ENCODE peak calls at places on chromosomes 4 and X, in six cellular contexts. L is GM23248, H is PC-3, Y is tibial artery, Z is retina, W is NCI-H1092. R is an unnamed sample.

GRCh38 chr4:102678695-102679335 is 82.0 kb downstream of the MANBA start:
- DNase-seq in L (no peak), H (peak; percentile 43), Y (no peak), Z (peak; percentile 11), W (no peak), R (peak; percentile 26)

GRCh38 chr4:15665738-15666365 is 10.7 kb upstream of the FBXL5 start:
- DNase-seq in L (peak; percentile 69), H (peak; percentile 88), Y (no peak), Z (no peak), W (no peak), R (peak; percentile 25)

GRCh38 chr4:187558391-187558790 is 437.2 kb upstream of the ZFP42 start:
- DNase-seq in L (no peak), H (peak; percentile 51), Y (no peak), Z (no peak), W (no peak), R (no peak)

GRCh38 chr4:85778809-85779124 is 303.8 kb downstream of the ARHGAP24 start:
- DNase-seq in L (peak; percentile 67), H (peak; percentile 24), Y (no peak), Z (no peak), W (no peak), R (no peak)

GRCh38 chr4:76990288-76991080 is 40.9 kb downstream of the SEPTIN11 start:
- DNase-seq in L (peak; percentile 91), H (no peak), Y (no peak), Z (no peak), W (no peak), R (no peak)

GRCh38 chr4:138927065-138927464 is 88.5 kb upstream of the NOCT start:
- DNase-seq in L (peak; percentile 25), H (peak; percentile 13), Y (no peak), Z (no peak), W (no peak), R (no peak)

GRCh38 chr4:48162162-48162561 is 28.1 kb upstream of the TXK start:
- DNase-seq in L (no peak), H (peak; percentile 31), Y (no peak), Z (no peak), W (no peak), R (peak; percentile 32)

GRCh38 chr4:112801341-112801740 is 164.4 kb downstream of the LARP7 start:
- DNase-seq in L (no peak), H (no peak), Y (no peak), Z (no peak), W (no peak), R (no peak)

GRCh38 chr4:24956091-24956490 is 43.2 kb upstream of the CCDC149 start:
- DNase-seq in L (no peak), H (no peak), Y (no peak), Z (no peak), W (no peak), R (no peak)

GRCh38 chr4:175824110-175824509 is 12.0 kb upstream of the GPM6A start:
- DNase-seq in L (no peak), H (no peak), Y (no peak), Z (no peak), W (no peak), R (no peak)

GRCh38 chr4:100314057-100314456 is 123.8 kb upstream of the DDIT4L start:
- DNase-seq in L (no peak), H (no peak), Y (no peak), Z (no peak), W (no peak), R (no peak)

GRCh38 chr4:101229116-101229515 is 118.2 kb downstream of the PPP3CA start:
- DNase-seq in L (peak; percentile 50), H (no peak), Y (no peak), Z (no peak), W (no peak), R (no peak)

GRCh38 chr4:141229408-141230101 is 8.9 kb downstream of the ZNF330 start:
- DNase-seq in L (no peak), H (no peak), Y (no peak), Z (no peak), W (no peak), R (peak; percentile 5)

GRCh38 chr4:106303548-106303947 is 12.5 kb downstream of the TBCK start:
- DNase-seq in L (no peak), H (no peak), Y (no peak), Z (no peak), W (no peak), R (no peak)

GRCh38 chr4:89586864-89587263 is 250.1 kb downstream of the SNCA start:
- DNase-seq in L (peak; percentile 36), H (peak; percentile 27), Y (no peak), Z (no peak), W (no peak), R (peak; percentile 38)

GRCh38 chrX:27996132-27996531 is 14.9 kb upstream of the DCAF8L1 start:
- DNase-seq in L (no peak), H (no peak), Y (no peak), Z (no peak), W (no peak), R (no peak)

GRCh38 chrX:108216862-108217571 is 125.4 kb downstream of the ATG4A start:
- DNase-seq in L (peak; percentile 27), H (no peak), Y (no peak), Z (no peak), W (no peak), R (no peak)

GRCh38 chr4:55386073-55386472 is 9.7 kb upstream of the TMEM165 start:
- DNase-seq in L (peak; percentile 42), H (peak; percentile 56), Y (no peak), Z (no peak), W (no peak), R (peak; percentile 35)

GRCh38 chr4:78776729-78777555 is 792 bp downstream of the BMP2K start:
- DNase-seq in L (peak; percentile 90), H (peak; percentile 74), Y (peak; percentile 67), Z (peak; percentile 86), W (peak; percentile 34), R (peak; percentile 59)

GRCh38 chrX:108246304-108246954 is 154.9 kb downstream of the ATG4A start:
- DNase-seq in L (no peak), H (no peak), Y (no peak), Z (no peak), W (no peak), R (no peak)

GRCh38 chr4:26140150-26140898 is 180.5 kb upstream of the RBPJ start:
- DNase-seq in L (peak; percentile 67), H (no peak), Y (no peak), Z (no peak), W (no peak), R (no peak)

GRCh38 chr4:24856586-24856985 is 56.3 kb downstream of the CCDC149 start:
- DNase-seq in L (peak; percentile 29), H (no peak), Y (peak; percentile 79), Z (peak; percentile 55), W (no peak), R (no peak)

GRCh38 chr4:155526452-155527169 is 140.0 kb upstream of the GUCY1A1 start:
- DNase-seq in L (no peak), H (no peak), Y (no peak), Z (no peak), W (no peak), R (no peak)

GRCh38 chr4:88533937-88534750 is 10.6 kb upstream of the PYURF start:
- DNase-seq in L (peak; percentile 98), H (peak; percentile 92), Y (no peak), Z (no peak), W (no peak), R (no peak)

GRCh38 chr4:149113804-149114430 is 671.7 kb upstream of the NR3C2 start:
- DNase-seq in L (peak; percentile 82), H (peak; percentile 59), Y (no peak), Z (no peak), W (no peak), R (no peak)

GRCh38 chr4:154928640-154929257 is 147.7 kb downstream of the RBM46 start:
- DNase-seq in L (peak; percentile 71), H (peak; percentile 58), Y (no peak), Z (no peak), W (no peak), R (peak; percentile 74)

GRCh38 chrX:1576201-1577101 is 15.0 kb upstream of the AKAP17A start:
- DNase-seq in L (no peak), H (no peak), Y (no peak), Z (no peak), W (no peak), R (no peak)

GRCh38 chrX:147828719-147829118 is 83.0 kb upstream of the FMR1 start:
- DNase-seq in L (no peak), H (no peak), Y (no peak), Z (no peak), W (no peak), R (no peak)

GRCh38 chr4:139606600-139607301 is 50.7 kb upstream of the SETD7 start:
- DNase-seq in L (peak; percentile 77), H (peak; percentile 54), Y (no peak), Z (no peak), W (no peak), R (peak; percentile 56)

GRCh38 chr4:140693577-140693976 is 62.6 kb downstream of the TBC1D9 start:
- DNase-seq in L (no peak), H (no peak), Y (no peak), Z (no peak), W (no peak), R (no peak)

GRCh38 chr4:94345984-94346383 is 3.3 kb upstream of the HPGDS start:
- DNase-seq in L (no peak), H (no peak), Y (no peak), Z (no peak), W (no peak), R (no peak)